ENCODE peak calls at places on chromosomes 12 and 14, in four cellular contexts. One of them, this sample, is unnamed.

GRCh38 chr12:45745861-45746277 is 16.4 kb downstream of the ARID2 start:
- DNase-seq in H1: no peak
- DNase-seq in HepG2: no peak
- DNase-seq in GM12878: no peak
- DNase-seq in this sample: no peak

GRCh38 chr14:49578141-49578540 is 8.0 kb downstream of the RPS29 start:
- DNase-seq in H1: no peak
- DNase-seq in HepG2: no peak
- DNase-seq in GM12878: no peak
- DNase-seq in this sample: no peak

GRCh38 chr14:102727336-102728095 is 49.7 kb upstream of the TRAF3 start:
- DNase-seq in H1: no peak
- DNase-seq in HepG2: no peak
- DNase-seq in GM12878: no peak
- DNase-seq in this sample: no peak

GRCh38 chr14:72822946-72823611 is 70.8 kb downstream of the DPF3 start:
- DNase-seq in H1: no peak
- DNase-seq in HepG2: no peak
- DNase-seq in GM12878: no peak
- DNase-seq in this sample: no peak

GRCh38 chr12:91818236-91819131 is 327.2 kb downstream of the BTG1 start:
- DNase-seq in H1: no peak
- DNase-seq in HepG2: no peak
- DNase-seq in GM12878: no peak
- DNase-seq in this sample: no peak

GRCh38 chr12:45547822-45548221 is 181.7 kb upstream of the ARID2 start:
- DNase-seq in H1: no peak
- DNase-seq in HepG2: no peak
- DNase-seq in GM12878: no peak
- DNase-seq in this sample: no peak

GRCh38 chr12:60921541-60921940 is 1325.7 kb downstream of the SLC16A7 start:
- DNase-seq in H1: no peak
- DNase-seq in HepG2: no peak
- DNase-seq in GM12878: no peak
- DNase-seq in this sample: no peak

GRCh38 chr12:27109339-27110023 is 27.1 kb upstream of the C12orf71 start:
- DNase-seq in H1: no peak
- DNase-seq in HepG2: no peak
- DNase-seq in GM12878: no peak
- DNase-seq in this sample: no peak

GRCh38 chr14:34222122-34222521 is 239.9 kb downstream of the SPTSSA start:
- DNase-seq in H1: no peak
- DNase-seq in HepG2: no peak
- DNase-seq in GM12878: no peak
- DNase-seq in this sample: no peak

GRCh38 chr12:96308881-96309280 is 91.4 kb downstream of the CDK17 start:
- DNase-seq in H1: no peak
- DNase-seq in HepG2: no peak
- DNase-seq in GM12878: no peak
- DNase-seq in this sample: no peak

GRCh38 chr14:61503167-61503801 is 181.9 kb downstream of the PRKCH start:
- DNase-seq in H1: no peak
- DNase-seq in HepG2: no peak
- DNase-seq in GM12878: peak; percentile 94
- DNase-seq in this sample: no peak

GRCh38 chr14:33484264-33484663 is 466.6 kb downstream of the EGLN3 start:
- DNase-seq in H1: no peak
- DNase-seq in HepG2: no peak
- DNase-seq in GM12878: no peak
- DNase-seq in this sample: no peak

GRCh38 chr12:47184229-47184628 is 104.5 kb upstream of the AMIGO2 start:
- DNase-seq in H1: no peak
- DNase-seq in HepG2: no peak
- DNase-seq in GM12878: no peak
- DNase-seq in this sample: no peak

GRCh38 chr14:99271951-99272668 is at the start of gene BCL11B:
- DNase-seq in H1: peak; percentile 84
- DNase-seq in HepG2: peak; percentile 84
- DNase-seq in GM12878: peak; percentile 24
- DNase-seq in this sample: no peak

GRCh38 chr14:104126753-104127152 is 11.6 kb upstream of the KIF26A start:
- DNase-seq in H1: no peak
- DNase-seq in HepG2: no peak
- DNase-seq in GM12878: no peak
- DNase-seq in this sample: no peak

GRCh38 chr14:52400846-52401245 is 86.7 kb downstream of the PTGER2 start:
- DNase-seq in H1: no peak
- DNase-seq in HepG2: no peak
- DNase-seq in GM12878: peak; percentile 20
- DNase-seq in this sample: no peak

GRCh38 chr12:96034631-96035282 is 630 bp downstream of the LTA4H start:
- DNase-seq in H1: no peak
- DNase-seq in HepG2: peak; percentile 22
- DNase-seq in GM12878: no peak
- DNase-seq in this sample: no peak

GRCh38 chr12:34166427-34167060 is 144.2 kb downstream of the ALG10 start:
- DNase-seq in H1: no peak
- DNase-seq in HepG2: no peak
- DNase-seq in GM12878: no peak
- DNase-seq in this sample: no peak
- H3K9me3 ChIP-seq in H1: peaks cover 51% of the 10 kb centered on the region
- H3K9me3 ChIP-seq in HepG2: no peaks in the 10 kb centered on the region
- H3K9me3 ChIP-seq in GM12878: no peaks in the 10 kb centered on the region
- H3K9me3 ChIP-seq in this sample: no peaks in the 10 kb centered on the region

DNA sequence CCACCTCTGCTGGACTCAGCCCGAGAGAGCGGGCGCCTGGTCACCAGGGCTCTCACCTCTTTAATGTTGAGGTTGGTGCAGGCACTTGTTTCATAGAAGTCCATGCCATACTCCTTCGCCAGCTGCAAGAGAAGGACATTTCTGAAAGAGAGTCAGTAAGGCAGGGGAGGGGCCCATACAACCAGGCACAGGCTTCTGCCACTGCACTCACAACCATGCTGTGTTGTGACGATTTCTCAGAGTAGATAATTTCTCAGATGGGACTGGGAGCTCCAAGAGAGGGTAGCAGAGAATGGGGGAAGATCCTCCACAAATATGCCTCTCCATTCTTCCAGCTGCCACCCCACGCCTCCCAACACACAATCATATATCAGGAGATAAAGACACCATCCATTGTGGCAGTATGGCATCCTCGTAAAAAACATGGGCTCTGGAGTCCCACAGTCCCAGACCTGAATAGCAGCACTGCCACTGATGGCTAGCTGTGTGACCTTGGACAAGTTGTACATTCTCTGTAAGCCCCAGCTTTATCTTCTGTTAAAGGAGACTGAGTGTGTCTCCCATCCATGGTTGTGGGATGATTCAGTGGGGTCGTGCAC is 6.2 kb upstream of the GPX2 start:
- DNase-seq in H1: no peak
- DNase-seq in HepG2: peak; percentile 35
- DNase-seq in GM12878: no peak
- DNase-seq in this sample: no peak
- TF ChIP-seq SUZ12 in H1: no peak
- TF ChIP-seq SUZ12 in HepG2: no peak
- TF ChIP-seq SUZ12 in GM12878: no peak
- TF ChIP-seq SUZ12 in this sample: no peak

DNA sequence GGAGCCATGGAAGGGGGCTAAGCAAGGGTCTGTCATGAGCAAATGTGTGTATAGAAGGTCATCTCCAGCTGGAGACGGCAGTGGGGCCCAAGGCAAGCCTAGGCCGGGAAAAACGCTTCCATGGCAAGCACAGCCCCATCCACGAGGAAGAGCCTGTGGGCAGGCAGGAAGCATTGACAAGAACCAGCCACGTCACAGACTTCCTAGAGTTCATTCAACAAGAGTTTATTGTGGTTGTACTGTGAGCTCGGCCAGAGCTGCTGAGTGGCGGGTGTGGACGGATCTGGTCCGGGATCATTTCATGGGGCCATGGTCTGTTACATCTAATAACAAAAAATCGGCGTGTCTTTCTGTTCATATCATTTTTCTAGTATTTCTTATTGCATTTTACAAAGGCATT is 311.7 kb downstream of the TMEM121 start:
- DNase-seq in H1: no peak
- DNase-seq in HepG2: no peak
- DNase-seq in GM12878: no peak
- DNase-seq in this sample: no peak
- H3K9me3 ChIP-seq in H1: peaks cover 63% of the 10 kb centered on the region
- H3K9me3 ChIP-seq in HepG2: no peaks in the 10 kb centered on the region
- H3K9me3 ChIP-seq in GM12878: no peaks in the 10 kb centered on the region
- H3K9me3 ChIP-seq in this sample: no peaks in the 10 kb centered on the region

GRCh38 chr12:117100251-117100650 is 1.0 kb upstream of the TESC start:
- DNase-seq in H1: no peak
- DNase-seq in HepG2: no peak
- DNase-seq in GM12878: no peak
- DNase-seq in this sample: no peak
- TF ChIP-seq SUZ12 in H1: no peak
- TF ChIP-seq SUZ12 in HepG2: no peak
- TF ChIP-seq SUZ12 in GM12878: no peak
- TF ChIP-seq SUZ12 in this sample: no peak

DNA sequence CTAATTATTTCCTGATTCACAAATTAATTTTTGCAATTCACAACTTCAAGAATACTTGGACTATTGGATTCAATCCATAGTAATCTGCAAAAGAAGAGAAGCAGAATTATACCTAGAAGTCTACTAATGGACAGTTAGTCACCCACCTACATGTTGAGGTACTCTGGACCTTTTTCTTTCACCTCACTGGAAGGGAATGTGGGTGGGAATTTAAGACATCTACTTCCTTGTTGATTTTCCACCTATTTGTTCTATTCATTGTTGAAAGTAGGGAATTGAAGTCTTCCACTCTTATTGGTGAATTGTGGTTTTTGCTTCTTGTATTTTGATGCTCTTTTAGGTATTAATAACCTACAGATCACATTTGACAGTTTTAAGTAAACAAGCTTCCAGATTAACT is 11.0 kb downstream of the RESF1 start:
- DNase-seq in H1: no peak
- DNase-seq in HepG2: peak; percentile 30
- DNase-seq in GM12878: no peak
- DNase-seq in this sample: no peak
- H3K9me3 ChIP-seq in H1: no peaks in the 10 kb centered on the region
- H3K9me3 ChIP-seq in HepG2: peaks cover 16% of the 10 kb centered on the region
- H3K9me3 ChIP-seq in GM12878: peaks cover 67% of the 10 kb centered on the region
- H3K9me3 ChIP-seq in this sample: peaks cover 50% of the 10 kb centered on the region

GRCh38 chr14:59407246-59407615 is 57.9 kb downstream of the GPR135 start:
- DNase-seq in H1: no peak
- DNase-seq in HepG2: peak; percentile 26
- DNase-seq in GM12878: no peak
- DNase-seq in this sample: no peak
- TF ChIP-seq SUZ12 in H1: no peak
- TF ChIP-seq SUZ12 in HepG2: no peak
- TF ChIP-seq SUZ12 in GM12878: no peak
- TF ChIP-seq SUZ12 in this sample: no peak

DNA sequence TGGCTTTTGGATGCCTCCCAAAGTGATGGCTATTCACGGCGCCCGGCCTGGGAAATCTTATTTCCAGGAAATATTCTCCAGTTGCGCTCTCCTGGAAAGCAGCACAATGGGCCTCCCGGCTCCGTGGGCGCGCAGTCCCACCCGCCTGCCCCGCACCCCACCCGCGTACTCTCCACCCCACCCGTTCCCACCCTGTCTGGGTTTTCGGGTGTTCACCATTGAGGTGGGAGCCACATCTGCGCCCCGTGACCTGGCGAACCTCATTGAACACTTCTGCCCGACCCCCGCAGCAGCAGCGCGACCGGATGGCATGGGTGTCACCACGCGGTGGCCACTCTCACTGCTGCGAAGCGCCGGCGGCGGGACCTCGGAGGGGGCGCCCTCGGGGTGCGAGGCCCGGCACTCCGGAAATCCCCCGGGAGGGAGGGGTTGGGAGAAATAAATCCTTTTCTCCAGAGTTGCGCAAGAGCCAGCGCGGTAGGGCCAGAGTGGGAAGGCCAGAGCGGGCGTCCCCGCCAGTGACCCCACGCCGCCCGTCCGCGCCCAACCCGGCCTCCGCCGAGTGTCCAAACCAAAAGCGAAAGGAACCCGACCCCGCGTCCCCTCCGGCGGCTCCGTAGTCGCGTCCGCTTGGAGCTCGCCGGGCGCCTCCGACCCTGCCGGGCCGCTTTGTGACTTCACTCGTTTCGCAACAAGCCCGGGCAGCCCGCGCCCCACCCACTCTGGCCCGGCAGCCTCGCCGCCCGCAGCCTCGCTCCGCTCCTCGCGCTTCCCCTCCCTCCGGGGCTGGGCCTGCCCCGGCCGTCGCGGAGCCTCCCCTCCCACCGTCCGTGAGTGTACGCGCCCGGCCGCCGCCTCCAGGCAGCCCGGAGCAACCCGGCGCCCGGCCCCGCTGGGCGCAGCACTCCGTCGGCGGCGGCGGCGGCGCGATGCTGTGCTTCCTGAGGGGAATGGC is at the start of gene DRAM1:
- DNase-seq in H1: peak; percentile 85
- DNase-seq in HepG2: peak; percentile 79
- DNase-seq in GM12878: no peak
- DNase-seq in this sample: peak; percentile 60
- H3K9me3 ChIP-seq in H1: no peaks in the 10 kb centered on the region
- H3K9me3 ChIP-seq in HepG2: no peaks in the 10 kb centered on the region
- H3K9me3 ChIP-seq in GM12878: no peaks in the 10 kb centered on the region
- H3K9me3 ChIP-seq in this sample: no peaks in the 10 kb centered on the region